ENCODE peak calls at places on chromosomes 1 and 21, in seven cellular contexts. Z, P, S, V, W, H and Q are unnamed samples.

GRCh38 chr1:177890459-177890858 is 79.4 kb downstream of the SEC16B start:
- DNase-seq in Z (no peak), P (no peak), S (no peak), V (no peak), W (no peak), H (no peak), Q (no peak)

GRCh38 chr1:109880961-109881894 is 29.4 kb upstream of the CSF1 start:
- DNase-seq in Z (no peak), P (no peak), S (no peak), V (no peak), W (no peak), H (no peak), Q (no peak)

GRCh38 chr1:239545466-239545865 is 159.1 kb downstream of the CHRM3 start:
- DNase-seq in Z (no peak), P (no peak), S (no peak), V (peak), W (no peak), H (no peak), Q (peak)

GRCh38 chr1:3226664-3227371 is 157.8 kb downstream of the PRDM16 start:
- DNase-seq in Z (no peak), P (no peak), S (no peak), V (no peak), W (no peak), H (no peak), Q (no peak)

GRCh38 chr1:94739521-94740061 is 80.6 kb upstream of the SLC44A3 start:
- DNase-seq in Z (peak), P (peak), S (no peak), V (peak), W (peak), H (no peak), Q (peak)

GRCh38 chr1:1120096-1120495 is 4.2 kb upstream of the C1orf159 start:
- DNase-seq in Z (no peak), P (no peak), S (peak), V (no peak), W (no peak), H (no peak), Q (no peak)

GRCh38 chr1:12344611-12345299 is 114.9 kb downstream of the VPS13D start:
- DNase-seq in Z (no peak), P (no peak), S (no peak), V (no peak), W (no peak), H (no peak), Q (no peak)

GRCh38 chr1:26408604-26409003 is 2.0 kb upstream of the LIN28A start:
- DNase-seq in Z (peak), P (peak), S (peak), V (peak), W (peak), H (no peak), Q (peak)

GRCh38 chr1:46202975-46203737 is at the start of gene LURAP1:
- DNase-seq in Z (peak), P (no peak), S (peak), V (peak), W (peak), H (no peak), Q (peak)

GRCh38 chr1:85581802-85582686 is 1.5 kb downstream of the CCN1 start:
- DNase-seq in Z (peak), P (peak), S (no peak), V (peak), W (peak), H (no peak), Q (peak)

GRCh38 chr1:221739018-221739676 is 2.7 kb downstream of the DUSP10 start:
- DNase-seq in Z (no peak), P (no peak), S (no peak), V (no peak), W (no peak), H (no peak), Q (no peak)

GRCh38 chr21:22342855-22343254 is 1344.6 kb downstream of the NCAM2 start:
- DNase-seq in Z (no peak), P (peak), S (no peak), V (no peak), W (no peak), H (no peak), Q (no peak)

GRCh38 chr1:18667333-18667732 is 36.7 kb downstream of the PAX7 start:
- DNase-seq in Z (no peak), P (no peak), S (no peak), V (no peak), W (no peak), H (no peak), Q (no peak)

GRCh38 chr21:29372063-29372802 is 73.5 kb downstream of the BACH1 start:
- DNase-seq in Z (peak), P (peak), S (peak), V (peak), W (peak), H (peak), Q (peak)

GRCh38 chr1:208100906-208101305 is 143.3 kb downstream of the PLXNA2 start:
- DNase-seq in Z (no peak), P (no peak), S (no peak), V (no peak), W (no peak), H (peak), Q (peak)

GRCh38 chr21:33403786-33404571 is 766 bp downstream of the IFNGR2 start:
- DNase-seq in Z (peak), P (peak), S (peak), V (peak), W (peak), H (peak), Q (peak)

GRCh38 chr1:206456577-206457375 is 13.5 kb upstream of the IKBKE start:
- DNase-seq in Z (no peak), P (no peak), S (no peak), V (no peak), W (peak), H (no peak), Q (peak)

GRCh38 chr1:7991504-7992440 is 30.3 kb downstream of the PARK7 start:
- DNase-seq in Z (no peak), P (peak), S (no peak), V (no peak), W (no peak), H (no peak), Q (no peak)